ENCODE peak calls at places on chromosomes 16 and 17, in four cellular contexts. H is IMR-90, O is mesendoderm, C is H1. M is an unnamed sample.

GRCh38 chr16:55118701-55119260 is 188.1 kb downstream of the IRX5 start:
- DNase-seq in C (no peak), H (no peak), O (no peak), M (no peak)

GRCh38 chr16:81514568-81515258 is 70.1 kb downstream of the CMIP start:
- DNase-seq in H (no peak), C (no peak), O (no peak), M (no peak)

GRCh38 chr17:6358131-6358530 is 76.8 kb downstream of the AIPL1 start:
- DNase-seq in O (no peak), C (no peak), H (no peak), M (no peak)

GRCh38 chr17:75242461-75243042 is 18.9 kb downstream of the GGA3 start:
- DNase-seq in C (no peak), H (no peak), O (no peak), M (no peak)

GRCh38 chr17:33751702-33752065 is 458.6 kb upstream of the ASIC2 start:
- DNase-seq in O (peak), H (no peak), C (no peak), M (no peak)

GRCh38 chr16:2224183-2224486 is 744 bp downstream of the E4F1 start:
- DNase-seq in H (peak), O (no peak), C (no peak), M (no peak)

GRCh38 chr17:1745513-1746020 is 2.9 kb downstream of the SERPINF2 start:
- DNase-seq in C (no peak), H (no peak), O (no peak), M (no peak)

GRCh38 chr16:17374668-17375255 is 96.0 kb downstream of the XYLT1 start:
- DNase-seq in O (no peak), C (no peak), H (no peak), M (no peak)

GRCh38 chr16:79716645-79717323 is 116.2 kb upstream of the MAF start:
- DNase-seq in C (no peak), H (no peak), O (no peak), M (no peak)

DNA sequence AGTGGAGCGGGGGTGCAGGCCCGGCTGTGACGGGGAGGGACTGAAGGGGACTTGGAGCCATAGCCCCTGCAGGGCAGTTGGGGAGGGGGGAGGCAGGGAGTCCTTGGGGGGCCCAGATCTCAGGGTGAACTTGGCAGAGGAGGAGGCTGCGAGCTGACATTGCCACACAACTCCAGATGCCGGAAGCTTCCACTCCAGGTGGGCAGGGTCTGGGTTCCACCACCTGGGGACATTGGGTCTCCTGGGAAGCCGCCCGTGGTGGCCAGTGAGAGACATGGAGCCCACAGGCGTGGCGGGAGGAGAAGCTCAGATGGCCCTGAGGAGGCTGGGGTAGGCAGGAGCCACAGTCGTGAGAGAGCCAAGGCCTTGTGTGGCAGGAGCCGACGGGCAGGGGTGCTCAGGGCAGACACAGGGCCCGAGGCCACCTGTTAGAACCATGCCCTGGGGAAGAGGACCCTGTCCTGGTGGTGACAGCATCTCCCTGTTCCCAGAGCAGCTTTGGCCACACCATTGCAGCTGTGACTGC is 18.2 kb upstream of the GAA start:
- DNase-seq in H (no peak), C (no peak), O (no peak), M (no peak)
- H3K56ac ChIP-seq in H (no peak), C (no peak), O (no peak), M (no peak)

DNA sequence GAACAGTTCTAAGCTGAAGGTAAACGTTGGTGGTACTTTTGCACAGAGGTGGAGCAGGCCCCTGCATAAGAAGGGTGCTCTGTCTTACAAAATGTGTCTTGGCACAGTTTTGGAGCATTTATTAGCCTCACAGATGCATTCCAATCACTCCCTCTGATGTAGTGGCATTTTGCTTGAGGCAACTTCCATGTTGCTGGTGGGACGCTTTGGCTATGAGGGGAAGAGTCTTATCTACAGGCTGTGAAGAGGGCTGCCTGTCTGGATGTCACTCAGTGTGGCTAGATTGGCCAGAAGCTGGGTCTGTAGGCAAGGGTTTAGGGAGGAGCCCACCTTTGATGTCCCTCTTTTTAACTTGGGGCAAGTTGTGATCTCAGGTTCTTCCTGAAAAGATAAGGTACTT is 2.6 kb upstream of the RARA start:
- DNase-seq in O (peak), H (no peak), C (no peak), M (no peak)
- H3K56ac ChIP-seq in O (peak), H (no peak), C (no peak), M (no peak)

GRCh38 chr17:7656958-7657715 is 6.4 kb downstream of the ATP1B2 start:
- DNase-seq in C (peak), O (peak), H (no peak), M (peak)
- H3K56ac ChIP-seq in C (peak), O (peak), H (no peak), M (no peak)

GRCh38 chr17:59266748-59267147 is 46.4 kb downstream of the GDPD1 start:
- DNase-seq in H (no peak), C (no peak), O (no peak), M (no peak)
- H3K56ac ChIP-seq in H (no peak), C (no peak), O (no peak), M (no peak)

DNA sequence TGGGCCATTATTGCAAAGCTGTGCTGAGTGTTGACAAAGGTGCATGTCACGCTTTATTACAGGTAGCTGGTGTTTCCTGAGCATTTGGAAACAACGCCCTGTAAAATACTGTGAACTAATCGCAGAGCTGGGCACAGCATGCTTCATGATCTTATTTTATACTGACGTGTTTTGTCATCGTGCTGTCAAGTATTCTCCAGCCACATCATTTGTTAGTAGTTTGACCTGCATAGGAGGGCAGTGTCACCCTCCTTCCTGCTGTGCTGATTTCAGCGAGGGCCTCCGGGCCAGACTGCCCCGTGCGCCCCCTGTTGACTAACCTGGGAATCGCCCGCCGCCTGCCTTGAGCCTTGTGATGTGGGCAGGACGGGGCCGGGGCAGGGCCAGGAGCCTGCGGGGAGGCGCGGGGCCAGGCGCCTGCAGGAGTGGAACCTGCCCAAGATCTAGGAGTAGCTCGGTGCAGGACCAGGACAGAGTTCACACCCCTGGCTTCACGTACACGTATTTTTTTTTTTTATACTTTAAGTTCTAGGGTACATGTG is 820.7 kb downstream of the KCNJ18 start:
- DNase-seq in C (no peak), O (no peak), H (no peak), M (no peak)
- H3K56ac ChIP-seq in C (no peak), O (no peak), H (no peak), M (no peak)

DNA sequence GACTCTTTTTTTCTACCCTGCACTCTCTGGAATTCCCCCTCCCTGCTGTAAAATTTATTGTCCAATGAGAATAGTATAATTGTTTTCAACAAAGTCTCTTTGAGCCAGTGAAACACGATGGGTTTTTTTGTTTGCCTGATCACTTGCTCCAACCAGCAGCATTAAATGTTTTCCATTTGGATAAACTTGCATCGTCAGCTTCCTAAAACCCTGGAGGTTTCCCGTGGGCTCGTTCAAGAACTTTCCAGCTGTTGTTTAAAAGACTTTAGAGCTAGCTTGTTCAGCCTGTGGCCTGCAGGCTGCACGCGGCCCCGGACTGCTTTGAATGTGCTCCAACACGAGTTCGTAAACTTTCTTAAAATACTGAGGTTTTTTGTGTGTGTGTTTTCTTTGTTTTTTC is 14.9 kb downstream of the NAGPA start:
- DNase-seq in C (no peak), O (no peak), H (no peak), M (no peak)
- H3K56ac ChIP-seq in C (no peak), O (no peak), H (no peak), M (no peak)

GRCh38 chr17:7946441-7946840 is 14.4 kb downstream of the CNTROB start:
- DNase-seq in C (no peak), H (no peak), O (no peak), M (no peak)

GRCh38 chr17:7944321-7944720 is 12.3 kb downstream of the CNTROB start:
- DNase-seq in O (no peak), C (no peak), H (no peak), M (no peak)

GRCh38 chr17:7945651-7946050 is 13.6 kb downstream of the CNTROB start:
- DNase-seq in O (no peak), C (no peak), H (no peak), M (no peak)

GRCh38 chr17:7950578-7950977 is 18.6 kb downstream of the CNTROB start:
- DNase-seq in C (no peak), H (no peak), O (no peak), M (no peak)

DNA sequence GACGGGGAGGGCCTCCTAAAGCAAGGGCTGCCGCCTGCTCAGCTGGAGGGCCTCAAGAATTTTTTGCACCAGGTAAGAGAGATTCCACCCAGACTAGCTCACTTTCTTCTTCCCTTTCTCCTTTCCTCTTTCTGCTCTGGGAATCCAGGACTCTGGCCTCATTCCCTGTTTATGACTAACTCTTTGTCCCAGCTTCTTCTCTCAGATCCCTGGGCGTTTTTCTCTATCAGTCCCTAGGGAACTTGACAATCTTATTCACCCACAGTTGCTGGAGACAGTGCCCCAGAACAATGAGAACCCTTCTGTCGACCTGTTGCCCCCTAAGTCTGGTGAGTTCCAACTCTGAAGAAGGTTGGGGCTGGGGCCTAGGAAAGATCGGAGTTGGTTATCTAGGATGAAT is 15.6 kb downstream of the CNTROB start:
- DNase-seq in C (no peak), O (no peak), H (no peak), M (no peak)
- H3K56ac ChIP-seq in C (no peak), O (no peak), H (no peak), M (no peak)

GRCh38 chr17:76940293-76940692 is 72.1 kb downstream of the MGAT5B start:
- DNase-seq in O (peak), H (no peak), C (peak), M (peak)
- H3K56ac ChIP-seq in O (no peak), H (no peak), C (no peak), M (no peak)

GRCh38 chr17:27390540-27390939 is 65.7 kb upstream of the KSR1 start:
- DNase-seq in O (no peak), C (no peak), H (no peak), M (no peak)
- H3K56ac ChIP-seq in O (no peak), C (no peak), H (no peak), M (no peak)